ENCODE peak calls at places on chromosomes 11 and 22, in six cellular contexts. One of them, this sample, is unnamed.

GRCh38 chr22:48953830-48954229 is 873.8 kb downstream of the BRD1 start:
- DNase-seq in SK-N-SH: no peak
- DNase-seq in spleen: peak
- DNase-seq in HCT116: no peak
- DNase-seq in GM23338: no peak
- DNase-seq in stomach: peak
- DNase-seq in this sample: peak

GRCh38 chr11:46845440-46845739 is 690 bp downstream of the CKAP5 start:
- DNase-seq in SK-N-SH: no peak
- DNase-seq in spleen: no peak
- DNase-seq in HCT116: no peak
- DNase-seq in GM23338: no peak
- DNase-seq in stomach: no peak
- DNase-seq in this sample: no peak

GRCh38 chr11:57338152-57338551 is at the start of gene P2RX3:
- DNase-seq in SK-N-SH: no peak
- DNase-seq in spleen: peak
- DNase-seq in HCT116: no peak
- DNase-seq in GM23338: no peak
- DNase-seq in stomach: no peak
- DNase-seq in this sample: no peak

GRCh38 chr22:42884616-42885375 is 27.7 kb upstream of the ARFGAP3 start:
- DNase-seq in SK-N-SH: no peak
- DNase-seq in spleen: no peak
- DNase-seq in HCT116: no peak
- DNase-seq in GM23338: no peak
- DNase-seq in stomach: no peak
- DNase-seq in this sample: no peak

GRCh38 chr11:35944503-35945136 is 758 bp downstream of the LDLRAD3 start:
- DNase-seq in SK-N-SH: peak
- DNase-seq in spleen: no peak
- DNase-seq in HCT116: no peak
- DNase-seq in GM23338: peak
- DNase-seq in stomach: no peak
- DNase-seq in this sample: no peak

GRCh38 chr11:15912825-15913224 is 443.5 kb downstream of the SOX6 start:
- DNase-seq in SK-N-SH: no peak
- DNase-seq in spleen: no peak
- DNase-seq in HCT116: no peak
- DNase-seq in GM23338: no peak
- DNase-seq in stomach: no peak
- DNase-seq in this sample: no peak

GRCh38 chr11:116771935-116772334 is 852 bp downstream of the BUD13 start:
- DNase-seq in SK-N-SH: no peak
- DNase-seq in spleen: no peak
- DNase-seq in HCT116: no peak
- DNase-seq in GM23338: no peak
- DNase-seq in stomach: no peak
- DNase-seq in this sample: no peak

GRCh38 chr11:76562541-76562940 is 108.0 kb downstream of the LRRC32 start:
- DNase-seq in SK-N-SH: no peak
- DNase-seq in spleen: no peak
- DNase-seq in HCT116: no peak
- DNase-seq in GM23338: no peak
- DNase-seq in stomach: no peak
- DNase-seq in this sample: no peak

GRCh38 chr11:113255096-113255495 is 59.3 kb upstream of the TTC12 start:
- DNase-seq in SK-N-SH: no peak
- DNase-seq in spleen: no peak
- DNase-seq in HCT116: no peak
- DNase-seq in GM23338: no peak
- DNase-seq in stomach: no peak
- DNase-seq in this sample: no peak

GRCh38 chr11:47099213-47099917 is 77.3 kb downstream of the ARFGAP2 start:
- DNase-seq in SK-N-SH: peak
- DNase-seq in spleen: no peak
- DNase-seq in HCT116: no peak
- DNase-seq in GM23338: no peak
- DNase-seq in stomach: peak
- DNase-seq in this sample: no peak

GRCh38 chr11:34274712-34275398 is 83.0 kb downstream of the ABTB2 start:
- DNase-seq in SK-N-SH: peak
- DNase-seq in spleen: no peak
- DNase-seq in HCT116: peak
- DNase-seq in GM23338: no peak
- DNase-seq in stomach: peak
- DNase-seq in this sample: no peak

DNA sequence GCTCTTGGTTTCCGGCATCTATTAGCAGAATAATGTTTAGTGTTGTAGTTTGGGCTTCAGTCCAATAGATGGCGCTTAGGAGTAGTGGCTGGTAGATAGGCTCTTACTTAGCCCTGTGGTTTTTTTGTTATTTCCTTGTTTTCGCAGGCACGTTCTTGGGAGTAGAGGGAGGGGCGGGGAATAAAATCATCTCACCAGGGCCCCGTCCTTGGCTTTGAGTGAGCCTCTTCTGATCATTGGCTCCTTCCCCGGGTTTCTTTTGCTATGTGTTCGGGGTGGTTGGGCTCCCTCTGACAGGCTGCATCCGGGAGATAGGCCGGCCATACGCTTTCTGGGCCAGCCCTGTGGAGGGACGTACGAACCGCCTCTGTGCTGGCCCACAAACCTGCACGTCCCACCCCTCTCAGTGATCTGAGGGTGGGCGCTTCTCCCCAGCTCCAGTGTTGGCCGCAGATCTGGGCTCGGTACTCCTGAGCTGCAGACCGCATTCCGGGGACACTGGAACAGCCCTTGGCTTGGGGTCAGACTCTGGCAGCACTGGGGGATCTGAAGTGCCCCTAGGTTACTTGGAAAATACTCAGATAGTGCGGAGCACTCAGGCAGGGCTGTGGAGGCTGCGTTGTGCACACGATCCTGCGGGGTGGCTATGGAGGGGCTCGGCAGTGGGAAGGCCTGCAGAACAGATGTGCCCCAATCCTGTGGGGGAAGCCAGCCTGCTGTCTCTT is 217.0 kb downstream of the DYNC2H1 start:
- DNase-seq in SK-N-SH: peak
- DNase-seq in spleen: peak
- DNase-seq in HCT116: peak
- DNase-seq in GM23338: peak
- DNase-seq in stomach: no peak
- DNase-seq in this sample: no peak
- H3K4me3 ChIP-seq in SK-N-SH: no peak
- H3K4me3 ChIP-seq in spleen: no peak
- H3K4me3 ChIP-seq in HCT116: no peak
- H3K4me3 ChIP-seq in GM23338: no peak
- H3K4me3 ChIP-seq in stomach: no peak
- H3K4me3 ChIP-seq in this sample: no peak

GRCh38 chr11:64856382-64857227 is 12.2 kb upstream of the CDC42BPG start:
- DNase-seq in SK-N-SH: no peak
- DNase-seq in spleen: no peak
- DNase-seq in HCT116: peak
- DNase-seq in GM23338: no peak
- DNase-seq in stomach: peak
- DNase-seq in this sample: no peak
- TF ChIP-seq POLR2AphosphoS5 in SK-N-SH: no peak
- TF ChIP-seq POLR2AphosphoS5 in spleen: peak
- TF ChIP-seq POLR2AphosphoS5 in HCT116: peak
- TF ChIP-seq POLR2AphosphoS5 in GM23338: no peak
- TF ChIP-seq POLR2AphosphoS5 in stomach: peak
- TF ChIP-seq POLR2AphosphoS5 in this sample: peak

GRCh38 chr11:1826552-1827094 is 8.2 kb upstream of the SYT8 start:
- DNase-seq in SK-N-SH: peak
- DNase-seq in spleen: no peak
- DNase-seq in HCT116: no peak
- DNase-seq in GM23338: peak
- DNase-seq in stomach: peak
- DNase-seq in this sample: peak

GRCh38 chr11:1827931-1828330 is 6.9 kb upstream of the SYT8 start:
- DNase-seq in SK-N-SH: no peak
- DNase-seq in spleen: no peak
- DNase-seq in HCT116: no peak
- DNase-seq in GM23338: no peak
- DNase-seq in stomach: no peak
- DNase-seq in this sample: peak

GRCh38 chr11:1828542-1828941 is 6.2 kb upstream of the SYT8 start:
- DNase-seq in SK-N-SH: no peak
- DNase-seq in spleen: no peak
- DNase-seq in HCT116: no peak
- DNase-seq in GM23338: no peak
- DNase-seq in stomach: no peak
- DNase-seq in this sample: no peak

GRCh38 chr11:1825785-1826451 is 8.9 kb upstream of the SYT8 start:
- DNase-seq in SK-N-SH: no peak
- DNase-seq in spleen: no peak
- DNase-seq in HCT116: no peak
- DNase-seq in GM23338: no peak
- DNase-seq in stomach: no peak
- DNase-seq in this sample: peak

GRCh38 chr11:1827095-1827797 is 7.5 kb upstream of the SYT8 start:
- DNase-seq in SK-N-SH: peak
- DNase-seq in spleen: no peak
- DNase-seq in HCT116: no peak
- DNase-seq in GM23338: no peak
- DNase-seq in stomach: peak
- DNase-seq in this sample: peak
- H3K4me3 ChIP-seq in SK-N-SH: peak
- H3K4me3 ChIP-seq in spleen: no peak
- H3K4me3 ChIP-seq in HCT116: peak
- H3K4me3 ChIP-seq in GM23338: no peak
- H3K4me3 ChIP-seq in stomach: no peak
- H3K4me3 ChIP-seq in this sample: no peak

GRCh38 chr22:41284465-41284864 is 1.5 kb downstream of the RANGAP1 start:
- DNase-seq in SK-N-SH: no peak
- DNase-seq in spleen: no peak
- DNase-seq in HCT116: no peak
- DNase-seq in GM23338: no peak
- DNase-seq in stomach: no peak
- DNase-seq in this sample: no peak

GRCh38 chr22:41285441-41285819 is 557 bp downstream of the RANGAP1 start:
- DNase-seq in SK-N-SH: peak
- DNase-seq in spleen: peak
- DNase-seq in HCT116: peak
- DNase-seq in GM23338: peak
- DNase-seq in stomach: peak
- DNase-seq in this sample: peak

GRCh38 chr22:41274856-41275255 is 11.1 kb downstream of the RANGAP1 start:
- DNase-seq in SK-N-SH: no peak
- DNase-seq in spleen: no peak
- DNase-seq in HCT116: no peak
- DNase-seq in GM23338: no peak
- DNase-seq in stomach: no peak
- DNase-seq in this sample: no peak

GRCh38 chr22:41280854-41281253 is 5.1 kb downstream of the RANGAP1 start:
- DNase-seq in SK-N-SH: no peak
- DNase-seq in spleen: no peak
- DNase-seq in HCT116: no peak
- DNase-seq in GM23338: no peak
- DNase-seq in stomach: no peak
- DNase-seq in this sample: no peak

GRCh38 chr22:41280065-41280464 is 5.9 kb downstream of the RANGAP1 start:
- DNase-seq in SK-N-SH: no peak
- DNase-seq in spleen: no peak
- DNase-seq in HCT116: no peak
- DNase-seq in GM23338: no peak
- DNase-seq in stomach: no peak
- DNase-seq in this sample: no peak
- TF ChIP-seq POLR2AphosphoS5 in SK-N-SH: no peak
- TF ChIP-seq POLR2AphosphoS5 in spleen: no peak
- TF ChIP-seq POLR2AphosphoS5 in HCT116: no peak
- TF ChIP-seq POLR2AphosphoS5 in GM23338: no peak
- TF ChIP-seq POLR2AphosphoS5 in stomach: no peak
- TF ChIP-seq POLR2AphosphoS5 in this sample: no peak

GRCh38 chr11:66017354-66017753 is 5.5 kb downstream of the CST6 start:
- DNase-seq in SK-N-SH: no peak
- DNase-seq in spleen: no peak
- DNase-seq in HCT116: no peak
- DNase-seq in GM23338: no peak
- DNase-seq in stomach: no peak
- DNase-seq in this sample: no peak
- H3K4me3 ChIP-seq in SK-N-SH: no peak
- H3K4me3 ChIP-seq in spleen: no peak
- H3K4me3 ChIP-seq in HCT116: no peak
- H3K4me3 ChIP-seq in GM23338: no peak
- H3K4me3 ChIP-seq in stomach: no peak
- H3K4me3 ChIP-seq in this sample: no peak

GRCh38 chr22:22044153-22044552 is 61.6 kb upstream of the TOP3B start:
- DNase-seq in SK-N-SH: no peak
- DNase-seq in spleen: no peak
- DNase-seq in HCT116: no peak
- DNase-seq in GM23338: no peak
- DNase-seq in stomach: no peak
- DNase-seq in this sample: no peak
- TF ChIP-seq POLR2AphosphoS5 in SK-N-SH: no peak
- TF ChIP-seq POLR2AphosphoS5 in spleen: no peak
- TF ChIP-seq POLR2AphosphoS5 in HCT116: no peak
- TF ChIP-seq POLR2AphosphoS5 in GM23338: no peak
- TF ChIP-seq POLR2AphosphoS5 in stomach: no peak
- TF ChIP-seq POLR2AphosphoS5 in this sample: no peak

DNA sequence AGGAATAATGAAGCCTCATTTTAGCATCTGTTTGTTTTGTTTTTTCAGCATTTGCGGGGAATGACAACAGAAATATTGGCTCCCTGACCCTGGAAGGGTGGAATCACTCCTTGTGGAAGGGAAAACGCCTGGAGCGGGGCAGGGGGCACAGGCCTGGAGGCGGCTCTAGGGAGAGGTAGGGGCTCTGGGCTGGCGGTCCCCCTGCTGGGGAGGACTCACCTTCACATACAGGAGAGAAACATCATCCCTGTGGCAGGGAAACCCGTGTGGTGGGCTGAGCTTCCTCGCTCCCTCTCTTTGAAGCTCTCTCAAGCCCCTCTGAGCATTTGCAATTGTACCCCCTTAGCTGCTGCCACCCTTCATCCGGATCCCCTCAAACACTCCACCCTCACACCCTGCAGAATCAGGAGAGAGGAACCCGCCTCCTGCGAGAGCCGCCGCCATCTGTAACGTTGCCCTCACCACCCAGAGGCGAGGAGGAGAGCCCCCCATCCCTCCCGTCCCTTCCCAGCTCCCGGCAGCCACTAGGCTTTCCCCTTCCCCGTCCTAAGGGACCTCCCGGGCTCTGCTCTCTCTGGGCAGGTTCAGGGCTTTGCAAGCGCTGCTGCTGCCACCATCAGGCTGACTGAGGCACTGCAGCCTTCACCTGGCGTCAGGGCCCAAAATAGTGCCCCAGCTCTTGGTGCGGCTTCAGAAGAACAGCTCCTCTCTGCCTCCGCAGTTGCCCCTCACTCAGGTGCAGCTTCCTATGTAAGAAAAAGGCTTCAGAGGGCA is 10.4 kb downstream of the KIRREL3 start:
- DNase-seq in SK-N-SH: peak
- DNase-seq in spleen: peak
- DNase-seq in HCT116: peak
- DNase-seq in GM23338: peak
- DNase-seq in stomach: peak
- DNase-seq in this sample: peak
- H3K4me3 ChIP-seq in SK-N-SH: peak
- H3K4me3 ChIP-seq in spleen: no peak
- H3K4me3 ChIP-seq in HCT116: no peak
- H3K4me3 ChIP-seq in GM23338: peak
- H3K4me3 ChIP-seq in stomach: no peak
- H3K4me3 ChIP-seq in this sample: no peak

GRCh38 chr11:13276852-13277718 is 505 bp upstream of the BMAL1 start:
- DNase-seq in SK-N-SH: peak
- DNase-seq in spleen: peak
- DNase-seq in HCT116: peak
- DNase-seq in GM23338: peak
- DNase-seq in stomach: peak
- DNase-seq in this sample: peak
- TF ChIP-seq POLR2AphosphoS5 in SK-N-SH: peak
- TF ChIP-seq POLR2AphosphoS5 in spleen: peak
- TF ChIP-seq POLR2AphosphoS5 in HCT116: peak
- TF ChIP-seq POLR2AphosphoS5 in GM23338: peak
- TF ChIP-seq POLR2AphosphoS5 in stomach: peak
- TF ChIP-seq POLR2AphosphoS5 in this sample: peak

This sample was measured in upper lobe of left lung.